ENCODE peak calls at places on chromosomes 12 and 14, in seven cellular contexts. L is A549, X is GM23338, A is HepG2, N is SK-N-SH, F is HCT116, K is GM12878. I is an unnamed sample.

GRCh38 chr12:124484067-124484466 is 83.3 kb downstream of the NCOR2 start:
- DNase-seq in A (no peak), L (no peak), X (no peak), F (no peak), N (no peak), K (no peak), I (no peak)

GRCh38 chr14:54785778-54786160 is 116.9 kb downstream of the GCH1 start:
- DNase-seq in N (no peak), X (no peak), A (no peak), K (no peak), F (no peak), L (no peak), I (no peak)

GRCh38 chr12:112172556-112173324 is 47.4 kb downstream of the TRAFD1 start:
- DNase-seq in F (no peak), K (no peak), N (no peak), L (no peak), A (no peak), X (no peak), I (no peak)

GRCh38 chr12:88291498-88292131 is 149.5 kb downstream of the TMTC3 start:
- DNase-seq in K (no peak), N (no peak), F (no peak), X (no peak), L (peak), A (no peak), I (no peak)

GRCh38 chr14:99522934-99523660 is 41.9 kb downstream of the CCNK start:
- DNase-seq in F (no peak), L (no peak), X (no peak), K (no peak), N (no peak), A (no peak), I (no peak)

GRCh38 chr14:100213956-100214767 is 24.8 kb upstream of the YY1 start:
- DNase-seq in L (peak), N (peak), F (peak), X (peak), K (no peak), A (peak), I (no peak)

GRCh38 chr12:12365931-12366431 is 9.1 kb downstream of the BORCS5 start:
- DNase-seq in X (no peak), L (no peak), F (no peak), K (no peak), N (peak), A (no peak), I (no peak)

GRCh38 chr14:100328495-100329163 is 5.5 kb downstream of the SLC25A47 start:
- DNase-seq in A (no peak), N (no peak), L (no peak), K (no peak), X (no peak), F (no peak), I (no peak)

GRCh38 chr14:90424686-90425255 is 27.9 kb downstream of the CALM1 start:
- DNase-seq in K (no peak), F (no peak), A (no peak), N (no peak), X (no peak), L (no peak), I (no peak)

GRCh38 chr14:104799657-104800599 is 973 bp upstream of the ZBTB42 start:
- DNase-seq in K (no peak), N (peak), F (no peak), A (peak), L (no peak), X (peak), I (no peak)

GRCh38 chr12:54593135-54593534 is 4.7 kb upstream of the PPP1R1A start:
- DNase-seq in A (no peak), N (no peak), X (no peak), F (no peak), L (no peak), K (no peak), I (no peak)

GRCh38 chr12:91685917-91686316 is 459.7 kb downstream of the BTG1 start:
- DNase-seq in N (no peak), X (no peak), K (no peak), F (peak), L (peak), A (no peak), I (no peak)

GRCh38 chr12:69676257-69677012 is 22.7 kb downstream of the BEST3 start:
- DNase-seq in A (no peak), F (no peak), K (no peak), L (no peak), X (peak), N (no peak), I (no peak)
- TF ChIP-seq REST in A (no peak), F (no peak), K (no peak), L (no peak), X (no peak), N (no peak), I (no peak)

GRCh38 chr12:6326316-6326959 is 15.4 kb downstream of the TNFRSF1A start:
- DNase-seq in X (peak), L (peak), N (peak), F (no peak), K (no peak), A (peak), I (no peak)
- H3K4me3 ChIP-seq in X (no peak), L (no peak), N (no peak), F (no peak), K (no peak), A (no peak), I (no peak)

DNA sequence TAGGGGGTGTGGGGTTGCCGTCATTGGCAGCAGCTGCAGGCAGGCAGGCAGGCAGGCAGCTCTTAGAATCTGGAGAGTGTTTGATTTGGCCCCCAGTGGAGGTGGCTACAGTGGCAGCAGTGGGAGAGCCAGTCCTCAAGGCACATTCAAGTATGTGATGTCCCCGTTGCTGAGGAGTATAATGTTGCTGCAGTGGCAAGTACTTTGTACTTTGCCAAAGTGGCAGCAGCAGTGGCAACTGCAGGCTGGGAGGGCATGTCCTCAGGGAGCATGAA is 147.1 kb downstream of the PAPOLA start:
- DNase-seq in K (no peak), N (no peak), F (no peak), A (no peak), X (no peak), L (no peak), I (no peak)
- TF ChIP-seq REST in K (no peak), N (no peak), F (no peak), A (no peak), X (no peak), L (no peak), I (no peak)

DNA sequence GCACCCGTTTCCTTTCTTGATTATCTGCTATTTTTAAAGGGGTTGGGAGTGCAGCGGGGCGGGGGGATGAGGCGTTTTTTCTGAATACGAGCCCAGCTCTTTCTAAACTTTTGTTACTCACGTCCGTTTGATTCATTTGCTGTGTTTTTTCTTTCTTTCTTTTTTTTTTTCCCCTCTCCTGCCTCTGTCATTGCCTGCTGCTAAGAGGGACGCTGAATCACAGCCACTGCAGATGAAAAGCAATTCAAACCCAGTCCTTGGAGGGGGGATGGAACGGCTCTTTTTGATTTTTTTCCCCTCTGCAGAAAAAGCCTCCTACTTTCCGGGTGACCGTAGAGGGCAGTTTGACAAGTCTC is 606 bp upstream of the RASSF8 start:
- DNase-seq in X (peak), N (no peak), K (no peak), F (no peak), A (no peak), L (no peak), I (no peak)
- H3K4me3 ChIP-seq in X (peak), N (peak), K (peak), F (peak), A (peak), L (peak), I (peak)

GRCh38 chr12:101759396-101760047 is 20.3 kb upstream of the SYCP3 start:
- DNase-seq in F (peak), K (no peak), X (peak), A (peak), L (peak), N (peak), I (no peak)
- TF ChIP-seq REST in F (no peak), K (no peak), X (no peak), A (no peak), L (no peak), N (no peak), I (no peak)

GRCh38 chr14:71762575-71762974 is 169.7 kb upstream of the RGS6 start:
- DNase-seq in X (no peak), A (no peak), N (no peak), L (no peak), F (no peak), K (no peak), I (no peak)

GRCh38 chr14:71765505-71765904 is 166.7 kb upstream of the RGS6 start:
- DNase-seq in A (no peak), N (no peak), F (no peak), L (no peak), X (no peak), K (no peak), I (no peak)

DNA sequence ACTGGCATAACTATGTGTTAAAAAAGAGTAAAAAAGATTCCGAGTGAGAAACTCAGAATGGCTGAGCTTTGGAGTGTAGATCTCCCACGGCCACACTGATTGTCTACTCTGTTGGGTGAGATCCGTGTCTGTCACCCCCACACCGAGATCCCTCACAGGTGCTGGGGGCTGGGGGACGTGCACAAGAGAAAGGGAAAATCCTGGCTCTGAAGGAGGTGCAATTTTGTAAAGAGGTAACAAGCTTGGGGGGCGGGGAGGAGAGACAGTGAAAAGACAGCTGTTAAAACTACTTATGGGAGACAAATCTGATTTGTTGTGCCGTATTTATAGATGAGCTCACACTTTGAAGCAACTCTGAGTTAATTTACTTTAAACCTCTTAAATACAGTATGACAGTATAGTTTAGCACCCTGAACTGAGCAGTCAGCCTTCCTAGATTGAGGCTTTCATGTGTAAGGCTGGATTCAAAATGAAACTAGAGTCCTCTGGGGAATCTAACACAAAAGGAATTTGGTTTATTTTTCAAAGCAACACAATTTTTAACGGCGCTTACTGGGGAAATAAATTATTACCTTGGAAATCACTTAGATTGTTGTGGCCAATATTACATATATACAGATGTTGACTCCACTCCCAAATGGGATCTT is 167.4 kb upstream of the RGS6 start:
- DNase-seq in A (no peak), X (no peak), L (no peak), N (no peak), F (no peak), K (no peak), I (no peak)
- H3K4me3 ChIP-seq in A (no peak), X (no peak), L (no peak), N (no peak), F (no peak), K (no peak), I (no peak)

GRCh38 chr12:49026678-49027480 is 8.3 kb upstream of the PRKAG1 start:
- DNase-seq in K (no peak), L (no peak), N (peak), A (no peak), X (no peak), F (no peak), I (no peak)

GRCh38 chr12:49028666-49029275 is 10.2 kb upstream of the PRKAG1 start:
- DNase-seq in N (peak), X (no peak), F (no peak), A (no peak), K (no peak), L (no peak), I (no peak)

GRCh38 chr12:49030119-49030518 is 11.5 kb upstream of the PRKAG1 start:
- DNase-seq in L (no peak), A (no peak), X (no peak), N (peak), K (no peak), F (no peak), I (no peak)

GRCh38 chr12:49026101-49026500 is 7.5 kb upstream of the PRKAG1 start:
- DNase-seq in X (no peak), K (no peak), N (no peak), L (no peak), F (no peak), A (no peak), I (no peak)

GRCh38 chr12:49027846-49028245 is 9.3 kb upstream of the PRKAG1 start:
- DNase-seq in X (no peak), L (no peak), K (no peak), F (no peak), N (peak), A (no peak), I (no peak)
- TF ChIP-seq REST in X (no peak), L (no peak), K (no peak), F (no peak), N (no peak), A (no peak), I (no peak)

GRCh38 chr14:20998139-20998538 is 954 bp upstream of the SLC39A2 start:
- DNase-seq in F (no peak), X (peak), N (no peak), L (no peak), A (no peak), K (no peak), I (no peak)
- H3K4me3 ChIP-seq in F (no peak), X (no peak), N (no peak), L (no peak), A (no peak), K (no peak), I (no peak)

GRCh38 chr12:110940296-110940695 is 19.9 kb upstream of the MYL2 start:
- DNase-seq in F (no peak), X (no peak), N (no peak), K (no peak), L (no peak), A (no peak), I (no peak)

GRCh38 chr12:110934093-110934852 is 13.9 kb upstream of the MYL2 start:
- DNase-seq in N (no peak), K (no peak), A (peak), X (peak), L (peak), F (peak), I (no peak)

GRCh38 chr12:110936367-110937103 is 16.2 kb upstream of the MYL2 start:
- DNase-seq in K (no peak), L (no peak), A (no peak), N (no peak), F (no peak), X (peak), I (no peak)

GRCh38 chr12:110935588-110935987 is 15.2 kb upstream of the MYL2 start:
- DNase-seq in F (no peak), A (no peak), N (no peak), X (no peak), K (no peak), L (no peak), I (no peak)

DNA sequence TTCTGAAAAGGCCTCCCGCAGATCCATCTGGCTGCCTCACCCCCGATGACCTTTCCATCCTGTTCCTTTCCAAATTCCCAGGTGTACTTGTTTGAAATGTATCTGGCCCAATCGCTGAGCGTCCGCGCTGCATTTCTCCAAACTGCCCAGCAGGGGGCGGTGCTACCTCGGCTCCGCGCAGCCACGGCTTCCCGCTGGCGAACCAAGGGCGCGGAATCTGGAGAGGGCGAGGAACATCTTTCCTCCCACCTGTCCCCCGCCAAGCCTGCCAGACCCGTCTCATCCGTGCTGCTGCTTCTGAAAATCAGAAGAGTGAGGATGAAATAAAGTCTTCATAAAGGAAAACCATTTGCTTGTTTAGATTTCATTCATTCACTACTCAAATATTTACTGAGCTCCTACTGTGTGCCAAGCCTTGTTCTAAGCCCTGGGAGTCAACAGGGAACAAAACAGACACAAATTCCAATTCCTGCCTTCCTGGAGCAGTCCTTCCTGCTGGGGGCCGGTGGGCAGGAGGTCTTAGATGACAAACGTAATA is 16.8 kb upstream of the MYL2 start:
- DNase-seq in F (peak), N (peak), X (peak), K (no peak), A (peak), L (peak), I (peak)
- TF ChIP-seq REST in F (no peak), N (no peak), X (no peak), K (no peak), A (no peak), L (no peak), I (peak)

GRCh38 chr12:132204822-132205270 is 60.6 kb downstream of the NOC4L start:
- DNase-seq in F (no peak), N (no peak), X (no peak), L (no peak), K (no peak), A (no peak), I (no peak)
- H3K4me3 ChIP-seq in F (no peak), N (no peak), X (no peak), L (no peak), K (no peak), A (no peak), I (no peak)

I was measured in Panc1.